ENCODE peak calls at places on chromosomes 12 and 14, in seven cellular contexts. K, I, T, V, B, J and L are unnamed samples.
A peak's percentile ranks its signal among the peaks of the same experiment; 100 is the strongest.

GRCh38 chr12:6605425-6606330 is 1.5 kb downstream of the CHD4 start:
- DNase-seq in J (no peak), I (no peak), T (no peak), K (peak; percentile 27), B (no peak), V (peak; percentile 52), L (no peak)

GRCh38 chr14:101559624-101560533 is 1.4 kb upstream of the DIO3 start:
- DNase-seq in V (no peak), I (no peak), K (no peak), B (no peak), T (peak; percentile 65), J (no peak), L (no peak)

GRCh38 chr12:105769486-105769885 is 369.3 kb downstream of the NUAK1 start:
- DNase-seq in T (no peak), B (no peak), K (no peak), I (no peak), V (no peak), J (no peak), L (no peak)

GRCh38 chr12:113276306-113276705 is 55.0 kb downstream of the TPCN1 start:
- DNase-seq in K (no peak), B (no peak), V (no peak), J (no peak), I (no peak), T (peak; percentile 9), L (no peak)

GRCh38 chr12:113757223-113758002 is 208.7 kb downstream of the RBM19 start:
- DNase-seq in K (no peak), V (no peak), B (peak; percentile 48), J (no peak), T (no peak), I (peak; percentile 43), L (no peak)

GRCh38 chr12:108375986-108376663 is 37.0 kb upstream of the CMKLR1 start:
- DNase-seq in V (peak; percentile 15), B (no peak), J (no peak), K (no peak), T (no peak), I (no peak), L (no peak)

GRCh38 chr12:111448831-111449790 is 43.4 kb downstream of the SH2B3 start:
- DNase-seq in B (no peak), I (no peak), J (no peak), K (no peak), T (no peak), V (no peak), L (no peak)

GRCh38 chr14:75334191-75335051 is 55.8 kb downstream of the FOS start:
- DNase-seq in B (no peak), I (no peak), K (no peak), V (peak; percentile 19), J (no peak), T (peak; percentile 50), L (peak; percentile 84)